ENCODE peak calls at places on chromosomes 11 and 22, in eight cellular contexts. N, W, C, F, K, E, S and G are unnamed samples. For H3K27me3, the result is how much of the 10 kb centered on the place peaks cover.

GRCh38 chr11:40567392-40567791 is 892.1 kb downstream of the LRRC4C start:
- DNase-seq in K (no peak), N (no peak), W (no peak), F (no peak), S (no peak), C (no peak), E (no peak), G (no peak)

GRCh38 chr11:115528217-115528616 is 24.0 kb upstream of the CADM1 start:
- DNase-seq in C (no peak), K (no peak), F (no peak), E (no peak), W (no peak), N (no peak), S (no peak), G (no peak)

GRCh38 chr11:31996159-31996881 is 94.6 kb upstream of the RCN1 start:
- DNase-seq in C (no peak), S (no peak), W (no peak), K (no peak), N (no peak), F (no peak), E (no peak), G (no peak)

GRCh38 chr11:26073646-26074045 is 258.3 kb upstream of the ANO3 start:
- DNase-seq in W (no peak), C (no peak), N (no peak), S (no peak), K (no peak), E (no peak), F (no peak), G (no peak)

GRCh38 chr11:67310246-67311050 is 7.1 kb downstream of the SSH3 start:
- DNase-seq in W (peak), F (no peak), C (no peak), K (no peak), N (no peak), E (no peak), S (no peak), G (peak)

GRCh38 chr11:120547301-120547700 is 35.8 kb downstream of the GRIK4 start:
- DNase-seq in F (no peak), W (no peak), E (no peak), N (no peak), C (no peak), K (no peak), S (no peak), G (no peak)

GRCh38 chr22:44663256-44663999 is 38.6 kb upstream of the PRR5 start:
- DNase-seq in E (no peak), F (no peak), W (peak), N (no peak), S (no peak), K (no peak), C (no peak), G (no peak)

GRCh38 chr11:48129697-48130395 is 86.8 kb upstream of the OR4B1 start:
- DNase-seq in F (no peak), W (no peak), E (no peak), K (no peak), C (peak), N (no peak), S (no peak), G (no peak)

GRCh38 chr11:78290293-78291176 is 101.8 kb downstream of the USP35 start:
- DNase-seq in C (no peak), W (no peak), F (peak), N (no peak), S (no peak), K (no peak), E (no peak), G (no peak)

GRCh38 chr22:35135165-35135564 is 69.2 kb downstream of the ISX start:
- DNase-seq in K (no peak), E (no peak), S (no peak), C (no peak), W (no peak), N (no peak), F (no peak), G (peak)

GRCh38 chr11:109106201-109106906 is 315.6 kb upstream of the C11orf87 start:
- DNase-seq in F (no peak), S (no peak), W (no peak), K (no peak), C (no peak), N (no peak), E (no peak), G (peak)

GRCh38 chr11:103532133-103532788 is 423.0 kb downstream of the DYNC2H1 start:
- DNase-seq in S (no peak), K (no peak), C (no peak), E (no peak), N (no peak), W (no peak), F (peak), G (no peak)

GRCh38 chr22:30005213-30005857 is 74.9 kb upstream of the HORMAD2 start:
- DNase-seq in E (peak), K (peak), S (peak), W (no peak), C (peak), N (peak), F (no peak), G (peak)

GRCh38 chr11:36273110-36273509 is 16.1 kb downstream of the COMMD9 start:
- DNase-seq in N (no peak), S (no peak), F (no peak), K (no peak), C (no peak), W (peak), E (no peak), G (no peak)

GRCh38 chr11:129372609-129373488 is 2.8 kb upstream of the BARX2 start:
- DNase-seq in S (no peak), E (no peak), C (no peak), W (peak), K (peak), F (no peak), N (no peak), G (peak)

GRCh38 chr11:130115218-130115617 is 44.4 kb upstream of the ST14 start:
- DNase-seq in C (no peak), K (no peak), N (no peak), E (no peak), W (no peak), S (no peak), F (no peak), G (no peak)

GRCh38 chr11:1825039-1825740 is 9.6 kb upstream of the SYT8 start:
- DNase-seq in C (peak), N (peak), F (no peak), K (peak), S (no peak), W (peak), E (no peak), G (peak)

GRCh38 chr11:125451400-125452124 is 44.5 kb downstream of the FEZ1 start:
- DNase-seq in N (peak), S (no peak), C (peak), F (no peak), K (peak), W (no peak), E (no peak), G (peak)

GRCh38 chr11:42770444-42771065 is 541.2 kb upstream of the API5 start:
- DNase-seq in F (no peak), E (no peak), W (no peak), K (peak), S (no peak), N (peak), C (peak), G (peak)

GRCh38 chr11:57597971-57598830 is 716 bp downstream of the SERPING1 start:
- DNase-seq in E (no peak), K (peak), C (no peak), W (peak), S (no peak), F (no peak), N (peak), G (peak)

GRCh38 chr22:44188986-44189630 is 8.4 kb downstream of the PARVG start:
- DNase-seq in N (no peak), W (no peak), F (no peak), E (no peak), K (no peak), S (no peak), C (no peak), G (no peak)

GRCh38 chr11:44797886-44798683 is 71.3 kb downstream of the TSPAN18 start:
- DNase-seq in F (no peak), E (no peak), C (no peak), K (no peak), W (no peak), N (no peak), S (no peak), G (peak)

GRCh38 chr22:27150530-27150909 is 493.1 kb downstream of the MIAT start:
- DNase-seq in S (no peak), N (no peak), F (no peak), E (no peak), K (no peak), C (no peak), W (no peak), G (no peak)

GRCh38 chr11:67538823-67539505 is 15.7 kb upstream of the CABP2 start:
- DNase-seq in C (no peak), N (no peak), E (no peak), W (no peak), S (no peak), F (no peak), K (no peak), G (no peak)

GRCh38 chr11:25981998-25982397 is 349.9 kb upstream of the ANO3 start:
- DNase-seq in W (peak), C (peak), N (no peak), K (peak), S (no peak), F (peak), E (no peak), G (peak)

GRCh38 chr11:85826096-85826855 is 15.3 kb upstream of the SYTL2 start:
- DNase-seq in C (peak), W (peak), N (peak), F (no peak), E (no peak), K (no peak), S (no peak), G (peak)

GRCh38 chr22:49413551-49413950 is 414.1 kb downstream of the BRD1 start:
- DNase-seq in F (no peak), W (peak), E (no peak), C (no peak), K (no peak), S (no peak), N (no peak), G (peak)

GRCh38 chr22:20414059-20414440 is 20.1 kb downstream of the ZNF74 start:
- DNase-seq in C (no peak), S (no peak), N (no peak), E (no peak), W (peak), K (no peak), F (no peak), G (no peak)
- H3K4me3 ChIP-seq in C (no peak), S (no peak), N (no peak), E (no peak), W (no peak), K (no peak), F (no peak), G (no peak)

DNA sequence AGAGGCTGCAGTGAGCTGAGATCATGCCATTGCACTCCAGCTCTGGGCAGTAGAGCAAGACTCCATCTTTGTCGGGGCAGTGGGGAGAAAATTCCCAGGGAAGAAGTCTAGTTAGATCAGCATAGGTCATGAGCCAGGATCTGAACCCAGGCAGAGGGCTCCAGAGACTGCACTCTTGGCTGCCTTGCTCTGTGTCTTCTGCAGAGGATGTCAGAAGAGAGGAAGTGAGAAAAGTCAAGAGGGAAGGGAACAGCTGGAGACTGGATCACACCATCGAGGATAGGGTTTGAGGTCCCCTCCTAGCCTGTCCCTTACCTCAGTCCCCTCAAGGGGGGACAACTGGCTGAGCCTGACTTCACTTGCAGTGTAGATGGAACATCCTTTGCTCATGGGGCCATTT is 5.8 kb downstream of the MYOD1 start:
- DNase-seq in W (peak), C (no peak), F (no peak), S (no peak), K (no peak), E (no peak), N (no peak), G (no peak)
- H3K27me3 ChIP-seq in W (half or more), C (under half), F (under half), S (under half), K (under half), E (under half), N (half or more), G (half or more)

GRCh38 chr22:22673628-22674027 is 29.2 kb downstream of the GGTLC2 start:
- DNase-seq in N (no peak), F (no peak), C (no peak), K (no peak), E (no peak), S (no peak), W (no peak), G (no peak)
- H3K4me3 ChIP-seq in N (no peak), F (no peak), C (no peak), K (no peak), E (no peak), S (no peak), W (no peak), G (no peak)

GRCh38 chr11:3161720-3162409 is 3.2 kb downstream of the OSBPL5 start:
- DNase-seq in E (no peak), F (no peak), K (no peak), N (peak), S (no peak), C (no peak), W (peak), G (peak)

GRCh38 chr11:3164540-3165151 is 464 bp downstream of the OSBPL5 start:
- DNase-seq in C (no peak), E (no peak), W (peak), F (no peak), K (no peak), S (no peak), N (peak), G (peak)

GRCh38 chr11:3162410-3163240 is 2.5 kb downstream of the OSBPL5 start:
- DNase-seq in W (peak), S (no peak), F (no peak), E (no peak), N (peak), K (no peak), C (no peak), G (peak)

GRCh38 chr11:3164138-3164539 is 971 bp downstream of the OSBPL5 start:
- DNase-seq in S (no peak), E (no peak), W (peak), K (no peak), C (no peak), F (no peak), N (peak), G (peak)

DNA sequence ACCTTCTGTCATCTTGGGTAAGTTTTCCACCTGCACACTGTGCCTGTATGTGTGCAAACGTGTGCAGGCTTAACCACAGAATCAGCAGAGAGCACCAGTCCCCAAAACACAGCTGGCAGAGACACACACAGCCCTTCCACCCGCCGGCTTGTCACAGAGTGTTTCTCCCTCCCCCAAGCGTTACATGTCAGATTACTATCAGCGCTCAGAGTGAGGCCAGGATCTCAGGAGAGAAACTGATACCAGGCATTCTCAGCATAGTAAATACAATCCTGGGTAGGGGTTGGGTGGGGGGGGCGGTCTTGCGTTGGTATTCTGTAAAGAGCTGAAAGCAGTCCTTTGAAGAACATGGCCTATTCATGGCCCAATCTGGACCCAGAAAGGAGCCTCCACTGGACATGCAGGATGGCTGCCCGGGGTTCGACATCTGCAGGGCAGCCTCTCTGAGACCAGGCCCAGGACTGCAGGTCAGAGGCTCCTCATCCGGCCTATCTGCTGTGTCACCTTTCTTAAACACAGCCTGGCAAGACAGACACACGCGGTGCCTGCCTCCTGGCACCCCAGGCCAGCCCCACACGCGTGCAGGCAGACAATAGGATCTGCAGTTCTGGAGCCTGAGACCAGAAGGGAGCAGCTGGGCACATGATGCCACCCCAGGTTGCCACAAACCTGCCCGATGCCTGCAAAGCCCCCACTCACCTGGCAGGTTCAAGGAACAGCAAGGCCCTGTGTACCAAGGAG is 1.7 kb downstream of the OSBPL5 start:
- DNase-seq in W (peak), C (no peak), S (no peak), F (no peak), K (no peak), N (peak), E (no peak), G (peak)
- H3K27me3 ChIP-seq in W (under half), C (under half), S (under half), F (under half), K (under half), N (under half), E (under half), G (under half)

GRCh38 chr11:2825886-2826678 is 59.5 kb downstream of the CDKN1C start:
- DNase-seq in W (peak), C (no peak), F (peak), K (peak), E (no peak), S (no peak), N (peak), G (peak)
- H3K4me3 ChIP-seq in W (peak), C (no peak), F (no peak), K (no peak), E (no peak), S (no peak), N (no peak), G (no peak)

GRCh38 chr11:122756417-122756816 is 81.9 kb upstream of the CRTAM start:
- DNase-seq in W (no peak), C (peak), F (no peak), K (no peak), N (peak), E (peak), S (peak), G (no peak)

GRCh38 chr11:122755941-122756340 is 82.4 kb upstream of the CRTAM start:
- DNase-seq in K (no peak), W (no peak), C (no peak), N (no peak), S (no peak), F (no peak), E (no peak), G (no peak)

GRCh38 chr11:122754553-122755322 is 83.6 kb upstream of the CRTAM start:
- DNase-seq in E (peak), C (peak), N (peak), F (no peak), K (no peak), S (peak), W (no peak), G (peak)

GRCh38 chr11:122754028-122754427 is 84.3 kb upstream of the CRTAM start:
- DNase-seq in E (no peak), N (no peak), K (no peak), W (no peak), S (no peak), F (no peak), C (no peak), G (no peak)

DNA sequence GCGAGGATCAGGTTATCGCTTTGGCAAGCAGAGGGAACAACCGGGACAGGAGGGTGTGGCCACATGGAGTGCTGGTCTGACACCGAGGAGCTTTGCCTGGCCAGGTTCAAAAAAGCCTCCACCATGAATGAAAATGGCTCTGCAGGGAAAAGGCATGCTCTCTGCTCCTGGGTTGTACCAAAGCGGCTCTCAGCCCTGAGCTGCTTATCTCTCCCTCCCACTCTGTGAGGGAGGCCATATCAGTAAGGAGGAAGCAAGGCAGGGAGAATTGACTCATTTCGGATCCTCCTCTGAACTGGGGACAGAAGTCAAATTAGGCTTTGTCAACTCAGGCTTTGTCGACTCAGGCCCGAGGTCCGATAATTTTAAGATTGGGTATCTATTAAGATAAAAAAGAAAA is 82.9 kb upstream of the CRTAM start:
- DNase-seq in S (no peak), C (no peak), F (no peak), W (no peak), N (no peak), E (no peak), K (no peak), G (peak)
- H3K27me3 ChIP-seq in S (under half), C (under half), F (under half), W (under half), N (under half), E (under half), K (under half), G (under half)

GRCh38 chr11:35160902-35161585 is 22.1 kb downstream of the CD44 start:
- DNase-seq in E (no peak), K (no peak), S (no peak), W (no peak), C (no peak), N (no peak), F (no peak), G (no peak)

GRCh38 chr11:35162795-35163194 is 23.8 kb downstream of the CD44 start:
- DNase-seq in F (no peak), W (no peak), N (no peak), E (no peak), C (no peak), K (no peak), S (no peak), G (no peak)

GRCh38 chr11:35165416-35166368 is 26.7 kb downstream of the CD44 start:
- DNase-seq in N (peak), F (no peak), S (peak), K (no peak), W (peak), C (peak), E (peak), G (no peak)

GRCh38 chr11:35163707-35164496 is 24.9 kb downstream of the CD44 start:
- DNase-seq in C (peak), S (peak), N (no peak), F (no peak), E (peak), W (no peak), K (no peak), G (no peak)

GRCh38 chr11:35163209-35163608 is 24.2 kb downstream of the CD44 start:
- DNase-seq in W (no peak), N (no peak), F (no peak), E (no peak), C (no peak), S (no peak), K (no peak), G (no peak)
- H3K4me3 ChIP-seq in W (no peak), N (no peak), F (no peak), E (no peak), C (no peak), S (no peak), K (no peak), G (no peak)

DNA sequence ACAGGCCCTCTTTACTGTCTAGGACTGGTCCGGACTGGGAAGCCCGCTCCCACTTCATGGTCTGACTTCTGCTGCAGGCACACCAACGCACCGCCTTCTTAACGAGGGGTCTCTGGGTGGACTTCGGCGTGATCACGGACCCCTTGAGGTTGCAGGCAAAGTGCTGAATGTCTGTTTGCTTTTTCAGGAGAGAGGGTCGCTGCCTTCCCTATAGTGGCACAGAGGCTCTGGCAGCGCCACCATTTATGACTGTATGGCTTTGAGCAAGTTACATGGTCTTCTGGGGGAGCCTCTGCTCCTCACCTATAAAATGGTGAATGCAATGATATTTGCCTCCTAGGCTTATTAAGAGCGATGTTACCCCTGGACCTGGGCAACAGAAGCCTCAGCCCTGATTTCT is 1.4 kb upstream of the SCN4B start:
- DNase-seq in C (no peak), K (no peak), E (no peak), N (no peak), S (no peak), F (no peak), W (peak), G (no peak)
- H3K27me3 ChIP-seq in C (half or more), K (under half), E (half or more), N (half or more), S (under half), F (half or more), W (half or more), G (half or more)